ENCODE peak calls at places on chromosomes 3 and 15, in four cellular contexts. M is brain microvascular endothelial cell, Q is tibial artery, J is A549. P is an unnamed sample.

GRCh38 chr15:68204776-68205557 is at the start of gene CALML4:
- DNase-seq in M (no peak), J (no peak), Q (peak; percentile 66), P (no peak)

GRCh38 chr3:80556728-80557127 is 788.9 kb upstream of the ROBO1 start:
- DNase-seq in J (no peak), M (peak; percentile 14), Q (no peak), P (no peak)

GRCh38 chr15:92992712-92993111 is 92.6 kb downstream of the CHD2 start:
- DNase-seq in Q (no peak), J (no peak), M (no peak), P (no peak)

GRCh38 chr15:39629376-39629775 is 48.5 kb downstream of the THBS1 start:
- DNase-seq in Q (no peak), M (no peak), J (no peak), P (peak; percentile 63)

GRCh38 chr15:48475600-48476395 is 144.6 kb downstream of the DUT start:
- DNase-seq in J (no peak), Q (no peak), M (no peak), P (no peak)

GRCh38 chr3:22117751-22118346 is 366.8 kb upstream of the ZNF385D start:
- DNase-seq in M (no peak), J (no peak), Q (no peak), P (no peak)

GRCh38 chr3:77051927-77052542 is 12.1 kb downstream of the ROBO2 start:
- DNase-seq in J (no peak), M (no peak), Q (no peak), P (no peak)

GRCh38 chr3:111667621-111668239 is 72.6 kb upstream of the ZBED2 start:
- DNase-seq in J (no peak), M (peak; percentile 44), Q (peak; percentile 66), P (peak; percentile 52)

GRCh38 chr3:17070560-17070959 is 185.8 kb downstream of the PLCL2 start:
- DNase-seq in M (no peak), Q (peak; percentile 27), J (peak; percentile 25), P (no peak)

GRCh38 chr3:125318859-125319258 is 56.3 kb downstream of the ZNF148 start:
- DNase-seq in J (no peak), M (no peak), Q (no peak), P (no peak)

GRCh38 chr15:79644091-79644490 is 212.0 kb downstream of the MINAR1 start:
- DNase-seq in Q (no peak), M (peak; percentile 69), J (peak; percentile 27), P (no peak)

GRCh38 chr3:102530443-102531195 is 95.8 kb downstream of the ZPLD1 start:
- DNase-seq in Q (no peak), J (no peak), M (peak; percentile 7), P (no peak)

GRCh38 chr15:43150171-43150929 is 17.0 kb downstream of the TMEM62 start:
- DNase-seq in M (peak; percentile 99), J (peak; percentile 18), Q (no peak), P (no peak)

GRCh38 chr3:32391643-32392529 is at the start of gene CMTM7:
- DNase-seq in J (peak; percentile 43), M (peak; percentile 22), Q (peak; percentile 52), P (peak; percentile 41)

GRCh38 chr15:100901702-100902435 is 17.3 kb upstream of the LRRK1 start:
- DNase-seq in J (no peak), M (no peak), Q (no peak), P (no peak)

DNA sequence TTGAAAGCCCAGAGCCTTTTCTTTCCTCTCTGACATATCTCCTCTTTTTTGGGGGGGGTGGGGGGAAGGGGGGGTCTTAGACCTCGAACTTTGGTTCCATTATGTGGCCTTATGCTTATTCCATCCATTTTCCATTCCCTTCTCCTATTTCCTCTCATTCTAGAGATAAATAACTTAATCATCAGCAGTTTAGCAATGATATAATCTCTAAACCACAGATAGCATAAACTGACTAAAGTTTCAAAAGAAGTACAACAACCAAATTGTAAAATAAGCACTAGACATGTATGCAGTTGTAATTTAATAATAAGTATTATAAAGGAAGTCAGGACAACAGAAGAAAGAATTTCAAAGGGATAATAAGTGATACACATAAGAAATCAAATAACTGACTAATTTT is 64.5 kb downstream of the AQR start:
- DNase-seq in Q (no peak), M (no peak), J (no peak), P (no peak)
- H3K27ac ChIP-seq in Q (no peak overlapping the region), M (no peak overlapping the region), J (no peak overlapping the region), P (no peak overlapping the region)

GRCh38 chr3:127590593-127591477 is at the start of gene TPRA1:
- DNase-seq in M (peak; percentile 95), Q (peak; percentile 96), J (peak; percentile 91), P (peak; percentile 53)
- TF ChIP-seq CTCF in M (peak; percentile 16), Q (no peak), J (peak; percentile 21), P (no peak)

GRCh38 chr3:166731701-166732100 is 648.4 kb downstream of the ZBBX start:
- DNase-seq in M (no peak), Q (no peak), J (no peak), P (no peak)

GRCh38 chr3:166734734-166735133 is 645.4 kb downstream of the ZBBX start:
- DNase-seq in M (no peak), J (no peak), Q (no peak), P (no peak)
- H3K27ac ChIP-seq in M (no peak overlapping the region), J (no peak overlapping the region), Q (no peak overlapping the region), P (no peak overlapping the region)

DNA sequence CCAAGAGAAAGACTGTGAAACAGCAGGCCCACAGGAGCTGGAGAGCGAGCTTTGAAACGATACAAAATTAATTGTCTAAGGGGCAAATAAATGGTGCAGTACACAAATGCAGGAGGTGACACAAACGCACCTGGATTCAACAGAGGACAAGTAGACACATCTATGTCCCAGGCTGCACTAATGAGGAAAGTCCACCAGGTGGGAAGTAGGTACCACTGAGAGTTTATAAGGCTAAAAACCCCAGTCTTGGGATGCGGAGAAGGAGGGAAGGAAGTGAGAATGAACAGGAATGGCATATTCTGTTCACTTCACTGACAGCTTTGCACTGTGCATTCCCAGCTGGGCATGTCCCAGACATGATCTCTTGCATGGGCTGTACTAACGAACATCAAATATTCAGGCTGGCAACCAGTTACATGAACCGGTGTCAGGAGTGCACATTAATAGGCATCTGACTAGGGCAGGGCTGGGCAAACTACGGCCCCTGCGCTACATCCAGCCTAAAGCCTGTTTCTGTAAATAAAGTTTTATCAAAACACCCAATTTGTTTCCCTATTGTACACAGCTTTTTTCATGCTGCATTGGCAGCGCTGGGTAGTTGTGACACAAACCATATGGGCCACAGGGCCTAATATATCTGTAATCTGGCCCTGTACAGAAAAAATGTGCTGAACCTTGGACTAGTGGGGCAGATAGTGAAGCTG is 107.1 kb downstream of the IGF2BP2 start:
- DNase-seq in Q (no peak), M (no peak), J (no peak), P (no peak)
- TF ChIP-seq CTCF in Q (no peak), M (peak; percentile 8), J (no peak), P (no peak)

GRCh38 chr3:23873941-23874340 is 42.8 kb downstream of the NKIRAS1 start:
- DNase-seq in J (no peak), M (no peak), Q (no peak), P (no peak)
- H3K27ac ChIP-seq in J (no peak overlapping the region), M (peak overlapping the region; percentile 40), Q (no peak overlapping the region), P (no peak overlapping the region)

P was measured in CD4-positive, alpha-beta T cell.